ENCODE peak calls at places on chromosomes 2 and 18, in nine cellular contexts. A, P, G, J, T, U, K, H and B are unnamed samples.
A peak's percentile ranks its signal among the peaks of the same experiment; 100 is the strongest.

GRCh38 chr2:42128731-42129486 is 40.2 kb upstream of the EML4 start:
- DNase-seq in A (no peak), P (no peak), G (no peak), J (peak; percentile 80), T (no peak), U (no peak), K (no peak), H (no peak), B (no peak)

GRCh38 chr18:22676423-22676822 is 256.7 kb upstream of the RBBP8 start:
- DNase-seq in A (no peak), P (no peak), G (no peak), J (peak; percentile 54), T (no peak), U (no peak), K (no peak), H (peak; percentile 30), B (no peak)

GRCh38 chr2:127314193-127314988 is 20.4 kb upstream of the ERCC3 start:
- DNase-seq in A (no peak), P (no peak), G (no peak), J (no peak), T (no peak), U (no peak), K (no peak), H (no peak), B (no peak)

GRCh38 chr2:1704606-1705556 is 39.4 kb downstream of the PXDN start:
- DNase-seq in A (no peak), P (no peak), G (no peak), J (no peak), T (no peak), U (no peak), K (no peak), H (no peak), B (no peak)

GRCh38 chr2:219442206-219443015 is 7.8 kb downstream of the SPEG start:
- DNase-seq in A (no peak), P (no peak), G (no peak), J (no peak), T (no peak), U (no peak), K (no peak), H (no peak), B (no peak)

GRCh38 chr18:59305295-59305694 is 13.2 kb downstream of the CPLX4 start:
- DNase-seq in A (no peak), P (no peak), G (no peak), J (no peak), T (no peak), U (no peak), K (no peak), H (no peak), B (no peak)

GRCh38 chr18:48529796-48530195 is 9.0 kb upstream of the CTIF start:
- DNase-seq in A (no peak), P (no peak), G (no peak), J (peak; percentile 77), T (no peak), U (no peak), K (no peak), H (no peak), B (no peak)

GRCh38 chr2:239853706-239854327 is 171.3 kb downstream of the NDUFA10 start:
- DNase-seq in A (no peak), P (no peak), G (peak; percentile 3), J (no peak), T (no peak), U (no peak), K (no peak), H (no peak), B (no peak)

GRCh38 chr2:162197095-162197825 is 45.2 kb upstream of the GCG start:
- DNase-seq in A (no peak), P (no peak), G (no peak), J (peak; percentile 89), T (no peak), U (no peak), K (no peak), H (no peak), B (no peak)

GRCh38 chr2:201507725-201508124 is 56.2 kb downstream of the STRADB start:
- DNase-seq in A (no peak), P (no peak), G (no peak), J (no peak), T (no peak), U (no peak), K (no peak), H (no peak), B (no peak)

GRCh38 chr18:40056085-40056484 is 1898.9 kb upstream of the PIK3C3 start:
- DNase-seq in A (no peak), P (no peak), G (no peak), J (no peak), T (no peak), U (no peak), K (no peak), H (no peak), B (no peak)

GRCh38 chr2:59463401-59463800 is 1090.1 kb downstream of the BCL11A start:
- DNase-seq in A (no peak), P (no peak), G (no peak), J (no peak), T (no peak), U (no peak), K (no peak), H (no peak), B (no peak)

GRCh38 chr18:37483221-37483971 is 82.2 kb downstream of the CELF4 start:
- DNase-seq in A (no peak), P (peak; percentile 36), G (no peak), J (peak; percentile 25), T (no peak), U (no peak), K (no peak), H (peak; percentile 11), B (no peak)

GRCh38 chr2:155100261-155100660 is 401.8 kb downstream of the KCNJ3 start:
- DNase-seq in A (no peak), P (no peak), G (no peak), J (no peak), T (no peak), U (no peak), K (peak; percentile 19), H (peak; percentile 13), B (no peak)

GRCh38 chr18:28036481-28036880 is 140.4 kb downstream of the CDH2 start:
- DNase-seq in A (no peak), P (no peak), G (no peak), J (no peak), T (no peak), U (no peak), K (no peak), H (no peak), B (no peak)

GRCh38 chr2:38690499-38691420 is 24.8 kb downstream of the GALM start:
- DNase-seq in A (no peak), P (peak; percentile 76), G (no peak), J (peak; percentile 97), T (no peak), U (no peak), K (peak; percentile 65), H (peak; percentile 88), B (no peak)

DNA sequence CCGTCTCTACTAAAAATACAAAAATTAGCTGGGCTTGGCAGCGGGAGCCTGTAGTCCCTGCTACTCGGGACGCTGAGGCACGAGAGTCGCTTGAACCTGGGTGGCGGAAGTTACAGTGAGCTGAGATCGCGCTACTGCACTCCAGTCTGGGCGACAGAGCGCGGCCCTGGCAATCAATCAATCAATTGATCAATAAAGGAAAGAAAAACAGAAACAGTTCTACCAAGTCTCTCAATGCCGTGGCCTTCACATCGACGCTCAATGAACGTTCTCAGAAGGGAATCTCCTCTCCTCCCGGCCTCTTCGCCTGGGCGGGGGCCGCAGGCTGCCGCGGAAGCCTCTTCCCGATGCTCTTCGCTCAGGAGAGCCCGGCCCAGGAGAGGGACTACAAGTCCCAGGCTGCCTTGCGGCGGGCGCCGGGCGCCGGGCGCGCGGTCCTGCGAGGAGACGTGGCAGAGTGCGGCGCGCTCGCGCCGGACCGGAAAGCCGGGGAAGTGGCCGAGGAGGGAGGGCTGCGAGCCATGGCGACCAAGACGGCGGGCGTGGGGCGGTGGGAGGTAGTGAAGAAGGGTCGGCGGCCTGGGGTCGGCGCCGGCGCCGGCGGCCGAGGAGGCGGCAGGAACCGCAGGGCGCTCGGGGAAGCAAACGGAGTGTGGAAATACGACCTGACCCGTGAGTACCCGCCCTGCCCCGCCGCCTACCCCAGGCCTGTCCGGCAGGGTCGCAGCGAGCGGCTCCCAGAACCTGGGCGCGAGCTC is at the start of gene TMEM214:
- DNase-seq in A (peak; percentile 94), P (peak; percentile 92), G (peak; percentile 76), J (peak; percentile 89), T (peak; percentile 92), U (peak; percentile 88), K (peak; percentile 71), H (peak; percentile 91), B (peak; percentile 46)
- TF ChIP-seq POLR2A in A (peak; percentile 70), P (peak; percentile 84), G (peak; percentile 61), J (peak; percentile 96), T (peak; percentile 86), U (peak; percentile 73), K (peak; percentile 77), H (peak; percentile 82), B (peak; percentile 74)

GRCh38 chr2:73235315-73236028 is 1.4 kb downstream of the CCT7 start:
- DNase-seq in A (no peak), P (no peak), G (no peak), J (no peak), T (no peak), U (no peak), K (no peak), H (no peak), B (no peak)

GRCh38 chr2:73239776-73240175 is 5.7 kb downstream of the CCT7 start:
- DNase-seq in A (no peak), P (no peak), G (no peak), J (peak; percentile 73), T (no peak), U (no peak), K (no peak), H (no peak), B (no peak)

GRCh38 chr2:73237168-73237567 is 3.1 kb downstream of the CCT7 start:
- DNase-seq in A (no peak), P (no peak), G (no peak), J (no peak), T (no peak), U (no peak), K (no peak), H (no peak), B (no peak)

GRCh38 chr2:73238976-73239375 is 4.9 kb downstream of the CCT7 start:
- DNase-seq in A (no peak), P (no peak), G (no peak), J (no peak), T (no peak), U (no peak), K (no peak), H (no peak), B (no peak)

GRCh38 chr2:73238149-73238548 is 4.0 kb downstream of the CCT7 start:
- DNase-seq in A (no peak), P (no peak), G (no peak), J (no peak), T (no peak), U (no peak), K (no peak), H (no peak), B (no peak)
- H3K27ac ChIP-seq in A (no peak overlapping the region), P (no peak overlapping the region), G (no peak overlapping the region), J (no peak overlapping the region), T (no peak overlapping the region), U (no peak overlapping the region), K (no peak overlapping the region), H (no peak overlapping the region), B (no peak overlapping the region)

GRCh38 chr18:21264651-21265050 is 22.6 kb downstream of the GREB1L start:
- DNase-seq in A (no peak), P (no peak), G (no peak), J (no peak), T (no peak), U (peak; percentile 33), K (no peak), H (no peak), B (no peak)
- H3K4me3 ChIP-seq in A (no peak overlapping the region), P (no peak overlapping the region), G (no peak overlapping the region), J (no peak overlapping the region), T (no peak overlapping the region), U (no peak overlapping the region), K (no peak overlapping the region), H (no peak overlapping the region), B (no peak overlapping the region)

GRCh38 chr2:112481528-112482228 is at the start of gene TTL:
- DNase-seq in A (peak; percentile 82), P (peak; percentile 89), G (peak; percentile 53), J (peak; percentile 49), T (peak; percentile 87), U (peak; percentile 68), K (no peak), H (peak; percentile 66), B (peak; percentile 4)
- TF ChIP-seq POLR2A in A (peak; percentile 30), P (peak; percentile 55), G (peak; percentile 41), J (no peak), T (peak; percentile 42), U (no peak), K (no peak), H (peak; percentile 48), B (no peak)